ENCODE peak calls at places on chromosomes 13 and 19, in ten cellular contexts. Q is activated T-helper 1 cell treated with anti-CD3 and anti-CD28 coated beads, Interleukin-12 subunit alpha, Interleukin-12 subunit beta, Interleukin-2, Interleukin-4 antibody, amounts not matched to agents 30 ng/mL and 10 ng/mL and 1 ng/mL, durations not matched to agents 14 hours and 24 hours and 36 hours; F is hypothalamus; J is ovary; Z is T-cell; D is sciatic nerve; W is fibroblast of pulmonary artery; S is A549; M is KG1; N is AG10803. R is an unnamed sample.

GRCh38 chr19:35144600-35145436 is 1.8 kb downstream of the FXYD7 start:
- DNase-seq in W (no peak), D (no peak), Q (no peak), M (no peak), S (peak), J (no peak), Z (peak), N (no peak), F (peak), R (no peak)

GRCh38 chr13:31807090-31807541 is 67.8 kb downstream of the RXFP2 start:
- DNase-seq in W (peak), Z (no peak), S (no peak), F (no peak), J (no peak), N (peak), D (no peak), Q (no peak), M (no peak), R (no peak)

GRCh38 chr13:75836441-75836840 is 200.3 kb downstream of the LMO7 start:
- DNase-seq in N (no peak), W (no peak), D (no peak), S (no peak), Z (no peak), F (no peak), M (no peak), Q (no peak), J (no peak), R (no peak)

GRCh38 chr13:113932060-113932459 is 41.8 kb downstream of the C13orf46 start:
- DNase-seq in D (peak), N (no peak), W (no peak), F (no peak), Q (no peak), S (no peak), M (no peak), J (no peak), Z (no peak), R (peak)

GRCh38 chr19:19447536-19448237 is 42.2 kb downstream of the GATAD2A start:
- DNase-seq in D (no peak), Z (peak), S (no peak), N (peak), F (no peak), W (no peak), J (no peak), M (no peak), Q (peak), R (peak)

GRCh38 chr19:12939292-12939606 is 840 bp downstream of the CALR start:
- DNase-seq in W (peak), Q (peak), S (no peak), M (no peak), J (no peak), N (peak), F (no peak), Z (no peak), D (no peak), R (peak)

GRCh38 chr19:49017666-49018351 is 918 bp upstream of the LHB start:
- DNase-seq in S (peak), Q (peak), W (peak), N (peak), M (peak), Z (peak), D (no peak), J (peak), F (no peak), R (peak)

GRCh38 chr19:50959731-50960500 is 7.1 kb upstream of the KLK5 start:
- DNase-seq in N (no peak), Q (no peak), F (no peak), J (no peak), W (no peak), M (no peak), D (no peak), Z (no peak), S (no peak), R (no peak)

GRCh38 chr19:33344210-33344609 is 29.3 kb upstream of the CEBPG start:
- DNase-seq in D (no peak), J (peak), N (peak), M (no peak), W (peak), Q (no peak), Z (no peak), F (peak), S (no peak), R (no peak)

GRCh38 chr19:41225238-41226052 is 6.4 kb downstream of the AXL start:
- DNase-seq in Z (no peak), D (no peak), F (peak), N (peak), Q (no peak), M (no peak), S (peak), J (peak), W (peak), R (no peak)

GRCh38 chr19:58059003-58059671 is at the start of gene ZNF135:
- DNase-seq in Q (no peak), J (peak), W (peak), S (no peak), Z (peak), M (peak), D (peak), N (peak), F (peak), R (peak)

GRCh38 chr13:112740502-112741131 is 50.8 kb downstream of the ATP11A start:
- DNase-seq in M (no peak), J (peak), Z (no peak), F (no peak), D (peak), Q (no peak), W (peak), S (no peak), N (peak), R (no peak)

GRCh38 chr13:55538424-55538823 is 1602.3 kb upstream of the PRR20A start:
- DNase-seq in M (no peak), Z (no peak), N (no peak), J (no peak), S (no peak), D (no peak), Q (no peak), F (no peak), W (no peak), R (no peak)

GRCh38 chr19:3302755-3303154 is 63.6 kb upstream of the NFIC start:
- DNase-seq in D (no peak), Q (no peak), N (no peak), W (no peak), J (no peak), S (no peak), F (no peak), Z (no peak), M (no peak), R (no peak)

GRCh38 chr19:45467115-45467455 is 711 bp upstream of the FOSB start:
- DNase-seq in N (peak), M (no peak), Z (no peak), W (no peak), D (no peak), J (no peak), Q (no peak), S (no peak), F (peak), R (no peak)

GRCh38 chr19:33771308-33772101 is 25.2 kb upstream of the KCTD15 start:
- DNase-seq in D (peak), F (peak), S (peak), Q (peak), J (peak), M (peak), Z (peak), N (peak), W (peak), R (peak)

GRCh38 chr13:21405309-21405708 is 53.8 kb downstream of the ZDHHC20 start:
- DNase-seq in F (peak), W (no peak), Q (no peak), M (no peak), Z (no peak), J (no peak), N (no peak), S (no peak), D (no peak), R (no peak)

GRCh38 chr19:49567722-49568454 is 12.5 kb downstream of the NOSIP start:
- DNase-seq in Z (peak), Q (peak), J (no peak), S (no peak), F (no peak), M (no peak), N (peak), D (no peak), W (no peak), R (peak)

GRCh38 chr19:17079710-17080440 is 4.3 kb downstream of the MYO9B start:
- DNase-seq in S (peak), F (peak), J (peak), Z (peak), Q (peak), M (no peak), N (peak), W (peak), D (no peak), R (peak)

GRCh38 chr13:112241288-112241687 is 134.9 kb upstream of the SPACA7 start:
- DNase-seq in J (no peak), W (no peak), D (peak), S (no peak), N (no peak), M (no peak), Q (no peak), Z (no peak), F (no peak), R (no peak)

GRCh38 chr19:47573076-47574026 is at the start of gene ZNF541:
- DNase-seq in Z (peak), M (no peak), S (no peak), F (peak), W (peak), D (peak), J (peak), Q (peak), N (peak), R (peak)

GRCh38 chr19:5828661-5829566 is 10.6 kb downstream of the FUT6 start:
- DNase-seq in W (peak), M (peak), S (no peak), F (no peak), Z (peak), N (no peak), D (no peak), J (no peak), Q (no peak), R (peak)

GRCh38 chr19:4533835-4534424 is 1.1 kb downstream of the PLIN5 start:
- DNase-seq in F (no peak), N (no peak), J (no peak), D (no peak), Q (no peak), M (no peak), S (no peak), W (no peak), Z (no peak), R (no peak)

GRCh38 chr19:47106819-47107200 is 6.8 kb downstream of the ZC3H4 start:
- DNase-seq in J (no peak), W (peak), M (no peak), Z (no peak), F (no peak), D (no peak), Q (no peak), S (no peak), N (peak), R (no peak)

GRCh38 chr13:84651288-84651687 is 769.0 kb upstream of the SLITRK1 start:
- DNase-seq in F (no peak), W (peak), J (no peak), N (peak), Q (no peak), S (no peak), D (no peak), Z (no peak), M (no peak), R (no peak)

GRCh38 chr19:55491546-55492360 is 3.5 kb downstream of the SSC5D start:
- DNase-seq in W (no peak), M (no peak), J (no peak), N (peak), S (no peak), Q (no peak), Z (no peak), F (no peak), D (no peak), R (no peak)

GRCh38 chr13:22517544-22517943 is 663.2 kb upstream of the SGCG start:
- DNase-seq in Q (no peak), S (no peak), W (no peak), J (no peak), D (no peak), Z (no peak), F (no peak), M (no peak), N (no peak), R (no peak)

GRCh38 chr19:5954293-5954692 is 23.6 kb downstream of the RANBP3 start:
- DNase-seq in S (no peak), Q (no peak), W (no peak), M (no peak), N (peak), Z (no peak), J (no peak), D (no peak), F (no peak), R (no peak)

GRCh38 chr19:3263866-3264265 is 39.4 kb downstream of the CELF5 start:
- DNase-seq in D (no peak), W (no peak), F (no peak), J (no peak), Z (no peak), N (no peak), S (no peak), M (no peak), Q (no peak), R (no peak)

GRCh38 chr13:31880849-31881494 is 141.6 kb downstream of the RXFP2 start:
- DNase-seq in W (no peak), M (no peak), Z (no peak), N (no peak), J (no peak), F (no peak), D (no peak), S (no peak), Q (no peak), R (no peak)

GRCh38 chr19:16944626-16945363 is 56.0 kb downstream of the F2RL3 start:
- DNase-seq in F (no peak), D (no peak), Q (no peak), Z (no peak), S (no peak), N (no peak), M (no peak), J (no peak), W (no peak), R (no peak)

GRCh38 chr19:51000981-51001380 is 423 bp downstream of the KLK8 start:
- DNase-seq in J (no peak), Z (no peak), F (no peak), W (no peak), N (no peak), S (no peak), Q (no peak), M (no peak), D (no peak), R (no peak)